ENCODE peak calls at places on chromosome 16, in four cellular contexts. B, J, D and K are unnamed samples.

GRCh38 chr16:3173892-3174617 is 13.9 kb upstream of the OR1F1 start:
- DNase-seq in B (no peak), D (no peak), J (peak), K (no peak)

GRCh38 chr16:67966549-67967182 is 1.8 kb downstream of the SLC12A4 start:
- DNase-seq in B (no peak), D (no peak), J (peak), K (peak)

GRCh38 chr16:29645699-29646187 is 17.3 kb upstream of the SPN start:
- DNase-seq in J (peak), D (no peak), B (no peak), K (no peak)

GRCh38 chr16:55948230-55948629 is 73.1 kb upstream of the CES5A start:
- DNase-seq in J (no peak), B (no peak), D (no peak), K (no peak)

GRCh38 chr16:67165121-67166034 is 833 bp downstream of the HSF4 start:
- DNase-seq in D (no peak), J (peak), B (no peak), K (no peak)

GRCh38 chr16:64823676-64824075 is 298.2 kb downstream of the CDH11 start:
- DNase-seq in B (no peak), J (peak), D (no peak), K (no peak)

GRCh38 chr16:87945351-87946042 is 5.7 kb upstream of the BANP start:
- DNase-seq in J (peak), B (no peak), D (no peak), K (peak)

GRCh38 chr16:8716592-8716991 is 42.2 kb downstream of the ABAT start:
- DNase-seq in D (no peak), J (no peak), B (no peak), K (no peak)

GRCh38 chr16:84618428-84619102 is 687 bp upstream of the COTL1 start:
- DNase-seq in J (peak), B (no peak), D (no peak), K (peak)

GRCh38 chr16:80507538-80507937 is 33.3 kb upstream of the DYNLRB2 start:
- DNase-seq in J (no peak), D (no peak), B (no peak), K (no peak)

GRCh38 chr16:53080345-53081031 is 25.7 kb downstream of the CHD9 start:
- DNase-seq in D (no peak), B (no peak), J (no peak), K (peak)

GRCh38 chr16:50884066-50884860 is 142.4 kb downstream of the CYLD start:
- DNase-seq in D (no peak), J (peak), B (peak), K (no peak)

GRCh38 chr16:67163164-67163902 is 1.2 kb upstream of the HSF4 start:
- DNase-seq in D (no peak), B (no peak), J (peak), K (peak)

GRCh38 chr16:79194291-79194690 is 406.2 kb downstream of the MAF start:
- DNase-seq in B (no peak), J (no peak), D (no peak), K (no peak)

GRCh38 chr16:86509759-86510464 is 415 bp upstream of the FOXF1 start:
- DNase-seq in B (no peak), J (peak), D (no peak), K (peak)

GRCh38 chr16:83967838-83968482 is at the start of gene NECAB2:
- DNase-seq in B (no peak), D (no peak), J (peak), K (peak)

GRCh38 chr16:59463776-59464175 is 729.7 kb upstream of the GOT2 start:
- DNase-seq in D (no peak), B (no peak), J (no peak), K (peak)

GRCh38 chr16:19601083-19601976 is 45.8 kb downstream of the VPS35L start:
- DNase-seq in D (no peak), B (peak), J (peak), K (peak)

GRCh38 chr16:61581417-61582046 is 454.7 kb downstream of the CDH8 start:
- DNase-seq in J (no peak), D (no peak), B (no peak), K (no peak)

GRCh38 chr16:90020838-90021382 is 1.7 kb upstream of the DBNDD1 start:
- DNase-seq in B (no peak), D (no peak), J (no peak), K (no peak)

GRCh38 chr16:68369697-68370096 is 58.9 kb downstream of the PRMT7 start:
- DNase-seq in D (no peak), B (no peak), J (no peak), K (no peak)

GRCh38 chr16:53872248-53873221 is 168.6 kb downstream of the FTO start:
- DNase-seq in B (no peak), J (no peak), D (no peak), K (no peak)

GRCh38 chr16:89913408-89914387 is 5.0 kb upstream of the MC1R start:
- DNase-seq in J (no peak), B (no peak), D (no peak), K (no peak)

GRCh38 chr16:27665881-27666280 is 115.9 kb downstream of the KATNIP start:
- DNase-seq in D (no peak), J (peak), B (no peak), K (peak)

GRCh38 chr16:87202346-87202745 is 114.8 kb downstream of the C16orf95 start:
- DNase-seq in B (no peak), D (no peak), J (no peak), K (no peak)

GRCh38 chr16:57377080-57377841 is 5.0 kb downstream of the CX3CL1 start:
- DNase-seq in J (peak), D (no peak), B (no peak), K (no peak)

GRCh38 chr16:83701494-83701893 is 106.3 kb upstream of the HSBP1 start:
- DNase-seq in D (no peak), J (peak), B (no peak), K (peak)

GRCh38 chr16:19297454-19297853 is 11.9 kb downstream of the CLEC19A start:
- DNase-seq in D (no peak), J (no peak), B (no peak), K (no peak)

GRCh38 chr16:87043273-87044030 is 273.7 kb downstream of the C16orf95 start:
- DNase-seq in J (no peak), D (no peak), B (no peak), K (peak)

GRCh38 chr16:20675488-20676267 is 21.8 kb downstream of the ACSM1 start:
- DNase-seq in B (no peak), D (no peak), J (peak), K (peak)

GRCh38 chr16:27237229-27238015 is 31.1 kb downstream of the NSMCE1 start:
- DNase-seq in D (peak), B (peak), J (peak), K (peak)

GRCh38 chr16:76539609-76540008 is 262.4 kb downstream of the CNTNAP4 start:
- DNase-seq in B (no peak), J (no peak), D (no peak), K (no peak)

GRCh38 chr16:4936991-4937781 is at the start of gene PPL:
- DNase-seq in B (no peak), J (peak), D (no peak), K (no peak)

GRCh38 chr16:3266873-3267537 is 10.6 kb upstream of the MEFV start:
- DNase-seq in B (no peak), J (peak), D (no peak), K (peak)

GRCh38 chr16:68658258-68658973 is 13.3 kb downstream of the CDH3 start:
- DNase-seq in B (no peak), D (no peak), J (no peak), K (no peak)

GRCh38 chr16:47986031-47986430 is 169.8 kb downstream of the ABCC12 start:
- DNase-seq in B (no peak), D (no peak), J (no peak), K (no peak)

GRCh38 chr16:3907586-3907985 is 27.1 kb upstream of the CREBBP start:
- DNase-seq in B (no peak), D (no peak), J (peak), K (no peak)

GRCh38 chr16:2724816-2725348 is 4.9 kb upstream of the PRSS27 start:
- DNase-seq in D (no peak), B (no peak), J (no peak), K (no peak)

GRCh38 chr16:59154295-59154694 is 420.2 kb upstream of the GOT2 start:
- DNase-seq in J (no peak), B (no peak), D (no peak), K (no peak)